ENCODE peak calls at places on chromosome 14, in ten cellular contexts. One of them, this sample, is unnamed.
A peak's percentile ranks its signal among the peaks of the same experiment; 100 is the strongest.

GRCh38 chr14:24297190-24297964 is 2.2 kb downstream of the DHRS1 start:
- DNase-seq in stomach: no peak
- DNase-seq in ovary: no peak
- DNase-seq in transverse colon: no peak
- DNase-seq in esophagus muscularis mucosa: no peak
- DNase-seq in GM12878: no peak
- DNase-seq in HepG2: peak; percentile 87
- DNase-seq in tibial nerve: no peak
- DNase-seq in H1: no peak
- DNase-seq in A549: peak; percentile 64
- DNase-seq in this sample: no peak

GRCh38 chr14:58060077-58060476 is 91.9 kb downstream of the ARMH4 start:
- DNase-seq in A549: no peak
- DNase-seq in GM12878: no peak
- DNase-seq in HepG2: no peak
- DNase-seq in H1: no peak
- DNase-seq in ovary: no peak
- DNase-seq in transverse colon: no peak
- DNase-seq in tibial nerve: no peak
- DNase-seq in stomach: no peak
- DNase-seq in esophagus muscularis mucosa: no peak
- DNase-seq in this sample: no peak

GRCh38 chr14:22084393-22085281 is 411.0 kb upstream of the OR4E1 start:
- DNase-seq in transverse colon: no peak
- DNase-seq in A549: peak; percentile 71
- DNase-seq in ovary: peak; percentile 27
- DNase-seq in stomach: no peak
- DNase-seq in HepG2: peak; percentile 76
- DNase-seq in esophagus muscularis mucosa: no peak
- DNase-seq in tibial nerve: peak; percentile 64
- DNase-seq in GM12878: peak; percentile 8
- DNase-seq in H1: no peak
- DNase-seq in this sample: no peak

GRCh38 chr14:30375280-30375892 is 183.6 kb upstream of the G2E3 start:
- DNase-seq in GM12878: no peak
- DNase-seq in ovary: peak; percentile 41
- DNase-seq in transverse colon: peak; percentile 70
- DNase-seq in esophagus muscularis mucosa: no peak
- DNase-seq in tibial nerve: peak; percentile 74
- DNase-seq in stomach: peak; percentile 57
- DNase-seq in H1: peak; percentile 85
- DNase-seq in HepG2: peak; percentile 76
- DNase-seq in A549: peak; percentile 58
- DNase-seq in this sample: no peak

GRCh38 chr14:29649170-29649569 is 278.5 kb downstream of the PRKD1 start:
- DNase-seq in HepG2: no peak
- DNase-seq in A549: no peak
- DNase-seq in transverse colon: no peak
- DNase-seq in ovary: no peak
- DNase-seq in tibial nerve: no peak
- DNase-seq in GM12878: no peak
- DNase-seq in stomach: no peak
- DNase-seq in H1: no peak
- DNase-seq in esophagus muscularis mucosa: no peak
- DNase-seq in this sample: no peak

GRCh38 chr14:59511916-59512530 is 27.7 kb downstream of the JKAMP start:
- DNase-seq in A549: peak; percentile 9
- DNase-seq in tibial nerve: no peak
- DNase-seq in stomach: no peak
- DNase-seq in ovary: no peak
- DNase-seq in esophagus muscularis mucosa: no peak
- DNase-seq in HepG2: no peak
- DNase-seq in GM12878: no peak
- DNase-seq in H1: peak; percentile 74
- DNase-seq in transverse colon: peak; percentile 16
- DNase-seq in this sample: no peak

GRCh38 chr14:101579372-101580080 is 18.2 kb downstream of the DIO3 start:
- DNase-seq in HepG2: no peak
- DNase-seq in stomach: no peak
- DNase-seq in transverse colon: no peak
- DNase-seq in A549: no peak
- DNase-seq in ovary: no peak
- DNase-seq in GM12878: no peak
- DNase-seq in tibial nerve: no peak
- DNase-seq in esophagus muscularis mucosa: no peak
- DNase-seq in H1: no peak
- DNase-seq in this sample: no peak

GRCh38 chr14:93987376-93987775 is 9.7 kb upstream of the CCDC197 start:
- DNase-seq in stomach: no peak
- DNase-seq in tibial nerve: no peak
- DNase-seq in H1: no peak
- DNase-seq in GM12878: no peak
- DNase-seq in A549: no peak
- DNase-seq in transverse colon: no peak
- DNase-seq in esophagus muscularis mucosa: no peak
- DNase-seq in HepG2: no peak
- DNase-seq in ovary: no peak
- DNase-seq in this sample: no peak

GRCh38 chr14:105304565-105304964 is 3.8 kb upstream of the BRF1 start:
- DNase-seq in stomach: no peak
- DNase-seq in tibial nerve: no peak
- DNase-seq in HepG2: no peak
- DNase-seq in A549: no peak
- DNase-seq in ovary: no peak
- DNase-seq in H1: no peak
- DNase-seq in GM12878: no peak
- DNase-seq in esophagus muscularis mucosa: no peak
- DNase-seq in transverse colon: no peak
- DNase-seq in this sample: no peak

GRCh38 chr14:105307052-105307727 is 6.4 kb upstream of the BRF1 start:
- DNase-seq in transverse colon: no peak
- DNase-seq in A549: no peak
- DNase-seq in H1: no peak
- DNase-seq in stomach: no peak
- DNase-seq in esophagus muscularis mucosa: no peak
- DNase-seq in ovary: no peak
- DNase-seq in GM12878: no peak
- DNase-seq in tibial nerve: no peak
- DNase-seq in HepG2: no peak
- DNase-seq in this sample: no peak

GRCh38 chr14:105305769-105306168 is 5.0 kb upstream of the BRF1 start:
- DNase-seq in stomach: no peak
- DNase-seq in GM12878: no peak
- DNase-seq in esophagus muscularis mucosa: no peak
- DNase-seq in transverse colon: no peak
- DNase-seq in A549: no peak
- DNase-seq in tibial nerve: no peak
- DNase-seq in ovary: no peak
- DNase-seq in HepG2: no peak
- DNase-seq in H1: no peak
- DNase-seq in this sample: no peak

GRCh38 chr14:105303949-105304348 is 3.1 kb upstream of the BRF1 start:
- DNase-seq in esophagus muscularis mucosa: no peak
- DNase-seq in ovary: no peak
- DNase-seq in A549: no peak
- DNase-seq in GM12878: no peak
- DNase-seq in H1: no peak
- DNase-seq in stomach: no peak
- DNase-seq in HepG2: no peak
- DNase-seq in transverse colon: peak; percentile 24
- DNase-seq in tibial nerve: no peak
- DNase-seq in this sample: no peak

DNA sequence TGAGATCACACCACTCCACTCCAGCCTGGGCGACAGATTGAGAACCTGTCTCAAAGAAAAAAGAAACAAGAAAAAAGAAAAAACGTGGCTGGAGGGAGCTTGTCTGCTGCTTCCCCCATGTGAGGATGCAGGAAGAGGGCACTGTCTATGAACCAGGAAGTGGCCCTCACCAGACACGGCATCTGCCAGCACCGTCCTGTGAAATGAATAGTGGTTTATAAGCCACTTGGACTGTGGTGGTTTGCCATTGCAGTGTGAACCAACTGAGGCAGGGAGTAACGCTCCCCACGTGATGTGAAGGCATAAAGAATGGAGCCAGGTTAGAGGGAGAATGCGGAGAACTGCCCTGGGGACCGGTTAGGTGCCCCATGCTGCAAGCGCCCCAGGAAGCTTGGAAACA is 4.5 kb upstream of the BRF1 start:
- DNase-seq in transverse colon: no peak
- DNase-seq in esophagus muscularis mucosa: no peak
- DNase-seq in ovary: no peak
- DNase-seq in H1: no peak
- DNase-seq in stomach: no peak
- DNase-seq in GM12878: no peak
- DNase-seq in HepG2: no peak
- DNase-seq in A549: no peak
- DNase-seq in tibial nerve: no peak
- DNase-seq in this sample: no peak
- TF ChIP-seq EP300 in transverse colon: no peak
- TF ChIP-seq EP300 in esophagus muscularis mucosa: no peak
- TF ChIP-seq EP300 in ovary: no peak
- TF ChIP-seq EP300 in H1: no peak
- TF ChIP-seq EP300 in stomach: no peak
- TF ChIP-seq EP300 in GM12878: no peak
- TF ChIP-seq EP300 in HepG2: no peak
- TF ChIP-seq EP300 in A549: no peak
- TF ChIP-seq EP300 in tibial nerve: no peak
- TF ChIP-seq EP300 in this sample: no peak

DNA sequence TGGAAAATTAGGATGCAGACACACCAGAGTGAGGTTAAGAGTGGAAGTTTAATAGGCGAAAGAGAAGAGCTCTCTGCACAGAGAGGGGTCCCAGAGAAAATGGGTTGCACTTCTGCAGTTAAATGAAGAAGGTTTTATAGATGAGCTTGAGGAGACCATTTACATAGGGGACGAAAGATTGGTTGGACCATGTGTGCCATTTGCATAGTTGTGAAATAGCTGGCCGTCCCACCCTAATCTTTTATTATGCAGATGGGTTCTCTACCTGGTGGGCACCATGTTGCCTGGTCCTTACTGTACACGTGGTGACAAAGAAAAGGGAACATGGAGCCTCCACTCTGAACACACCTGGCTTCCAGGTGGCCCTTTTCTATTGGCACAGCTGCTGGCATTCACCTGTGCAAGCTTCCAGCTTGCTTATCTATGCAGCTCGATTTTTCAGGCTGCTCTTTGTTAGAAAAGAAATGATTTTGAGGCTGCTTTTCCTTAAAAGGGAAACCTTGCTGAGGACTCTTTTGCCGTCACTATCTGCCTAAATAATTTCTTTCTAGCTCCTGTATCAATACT is 67.1 kb upstream of the SRSF5 start:
- DNase-seq in A549: no peak
- DNase-seq in esophagus muscularis mucosa: no peak
- DNase-seq in transverse colon: no peak
- DNase-seq in stomach: peak; percentile 48
- DNase-seq in tibial nerve: no peak
- DNase-seq in GM12878: no peak
- DNase-seq in ovary: no peak
- DNase-seq in H1: no peak
- DNase-seq in HepG2: no peak
- DNase-seq in this sample: no peak
- TF ChIP-seq CTCF in A549: no peak
- TF ChIP-seq CTCF in esophagus muscularis mucosa: no peak
- TF ChIP-seq CTCF in transverse colon: no peak
- TF ChIP-seq CTCF in stomach: no peak
- TF ChIP-seq CTCF in tibial nerve: no peak
- TF ChIP-seq CTCF in GM12878: no peak
- TF ChIP-seq CTCF in ovary: no peak
- TF ChIP-seq CTCF in H1: no peak
- TF ChIP-seq CTCF in HepG2: no peak
- TF ChIP-seq CTCF in this sample: no peak

GRCh38 chr14:68880581-68881105 is 87.8 kb upstream of the ZFP36L1 start:
- DNase-seq in GM12878: no peak
- DNase-seq in H1: no peak
- DNase-seq in tibial nerve: no peak
- DNase-seq in stomach: no peak
- DNase-seq in transverse colon: no peak
- DNase-seq in esophagus muscularis mucosa: no peak
- DNase-seq in A549: no peak
- DNase-seq in HepG2: no peak
- DNase-seq in ovary: no peak
- DNase-seq in this sample: peak; percentile 8

GRCh38 chr14:68884031-68885030 is 91.5 kb upstream of the ZFP36L1 start:
- DNase-seq in H1: no peak
- DNase-seq in esophagus muscularis mucosa: no peak
- DNase-seq in transverse colon: peak; percentile 30
- DNase-seq in A549: peak; percentile 87
- DNase-seq in HepG2: peak; percentile 44
- DNase-seq in GM12878: no peak
- DNase-seq in tibial nerve: no peak
- DNase-seq in stomach: no peak
- DNase-seq in ovary: no peak
- DNase-seq in this sample: no peak

GRCh38 chr14:68879841-68880575 is 87.1 kb upstream of the ZFP36L1 start:
- DNase-seq in A549: no peak
- DNase-seq in stomach: no peak
- DNase-seq in tibial nerve: no peak
- DNase-seq in H1: no peak
- DNase-seq in HepG2: no peak
- DNase-seq in esophagus muscularis mucosa: no peak
- DNase-seq in ovary: no peak
- DNase-seq in GM12878: no peak
- DNase-seq in transverse colon: no peak
- DNase-seq in this sample: peak; percentile 6

GRCh38 chr14:68881396-68881795 is 88.5 kb upstream of the ZFP36L1 start:
- DNase-seq in GM12878: no peak
- DNase-seq in A549: no peak
- DNase-seq in HepG2: no peak
- DNase-seq in transverse colon: no peak
- DNase-seq in tibial nerve: no peak
- DNase-seq in ovary: no peak
- DNase-seq in H1: no peak
- DNase-seq in esophagus muscularis mucosa: no peak
- DNase-seq in stomach: no peak
- DNase-seq in this sample: peak; percentile 20

DNA sequence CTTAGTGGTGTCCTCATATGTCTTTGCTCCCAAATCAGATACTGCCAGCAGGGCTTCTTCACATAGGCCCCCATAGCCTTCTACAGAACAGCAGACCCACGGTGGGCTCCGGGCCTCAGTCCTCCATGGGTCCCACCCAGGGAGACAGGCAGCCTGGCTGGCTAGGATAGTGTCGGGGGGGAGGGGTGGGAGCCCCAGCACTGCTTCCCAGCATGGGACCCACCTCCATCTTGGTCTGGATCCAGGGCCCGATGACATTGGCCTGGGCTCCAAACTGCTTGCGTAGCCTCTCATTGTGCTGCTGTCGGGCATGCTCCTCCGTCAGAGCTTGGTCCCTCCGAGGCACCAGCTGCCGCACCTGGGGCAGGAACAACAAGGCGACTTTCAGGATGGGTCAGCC is 89.4 kb upstream of the ZFP36L1 start:
- DNase-seq in tibial nerve: no peak
- DNase-seq in ovary: no peak
- DNase-seq in HepG2: no peak
- DNase-seq in H1: no peak
- DNase-seq in stomach: no peak
- DNase-seq in transverse colon: no peak
- DNase-seq in A549: no peak
- DNase-seq in esophagus muscularis mucosa: no peak
- DNase-seq in GM12878: no peak
- DNase-seq in this sample: peak; percentile 0
- H3K27ac ChIP-seq in tibial nerve: no peak overlapping the region
- H3K27ac ChIP-seq in ovary: no peak overlapping the region
- H3K27ac ChIP-seq in HepG2: no peak overlapping the region
- H3K27ac ChIP-seq in H1: no peak overlapping the region
- H3K27ac ChIP-seq in stomach: no peak overlapping the region
- H3K27ac ChIP-seq in transverse colon: no peak overlapping the region
- H3K27ac ChIP-seq in A549: no peak overlapping the region
- H3K27ac ChIP-seq in esophagus muscularis mucosa: peak overlapping the region; percentile 97
- H3K27ac ChIP-seq in GM12878: no peak overlapping the region
- H3K27ac ChIP-seq in this sample: no peak overlapping the region

GRCh38 chr14:96567289-96567899 is 65.2 kb downstream of the PAPOLA start:
- DNase-seq in transverse colon: no peak
- DNase-seq in A549: peak; percentile 36
- DNase-seq in esophagus muscularis mucosa: no peak
- DNase-seq in ovary: no peak
- DNase-seq in GM12878: no peak
- DNase-seq in tibial nerve: no peak
- DNase-seq in HepG2: peak; percentile 21
- DNase-seq in H1: no peak
- DNase-seq in stomach: no peak
- DNase-seq in this sample: no peak
- TF ChIP-seq EP300 in transverse colon: no peak
- TF ChIP-seq EP300 in A549: no peak
- TF ChIP-seq EP300 in esophagus muscularis mucosa: no peak
- TF ChIP-seq EP300 in ovary: no peak
- TF ChIP-seq EP300 in GM12878: no peak
- TF ChIP-seq EP300 in tibial nerve: no peak
- TF ChIP-seq EP300 in HepG2: no peak
- TF ChIP-seq EP300 in H1: no peak
- TF ChIP-seq EP300 in stomach: no peak
- TF ChIP-seq EP300 in this sample: no peak

This sample was measured in upper lobe of left lung.